ENCODE peak calls at places on chromosomes 6 and 20, in seven cellular contexts. One of them, this sample, is unnamed.

GRCh38 chr6:111483736-111484654 is 977 bp upstream of the REV3L start:
- DNase-seq in Jurkat, Clone E6-1: peak
- DNase-seq in stimulated activated CD4-positive, alpha-beta T cell treated with anti-CD3 and anti-CD28 coated beads, Interleukin-12 subunit alpha, Interleukin-12 subunit beta, amount 100 ng/mL, for 4 hours: peak
- DNase-seq in upper lobe of right lung: peak
- DNase-seq in T-helper 9 cell: no peak
- DNase-seq in MCF 10A: peak
- DNase-seq in lower lobe of right lung: peak
- DNase-seq in this sample: peak

GRCh38 chr6:4155848-4156466 is 20.6 kb upstream of the ECI2 start:
- DNase-seq in stimulated activated CD4-positive, alpha-beta T cell treated with anti-CD3 and anti-CD28 coated beads, Interleukin-12 subunit alpha, Interleukin-12 subunit beta, amount 100 ng/mL, for 4 hours: peak
- DNase-seq in T-helper 9 cell: peak
- DNase-seq in upper lobe of right lung: no peak
- DNase-seq in Jurkat, Clone E6-1: peak
- DNase-seq in lower lobe of right lung: no peak
- DNase-seq in MCF 10A: peak
- DNase-seq in this sample: peak

GRCh38 chr20:50335105-50335504 is 144.5 kb downstream of the CEBPB start:
- DNase-seq in MCF 10A: peak
- DNase-seq in lower lobe of right lung: no peak
- DNase-seq in upper lobe of right lung: no peak
- DNase-seq in stimulated activated CD4-positive, alpha-beta T cell treated with anti-CD3 and anti-CD28 coated beads, Interleukin-12 subunit alpha, Interleukin-12 subunit beta, amount 100 ng/mL, for 4 hours: no peak
- DNase-seq in T-helper 9 cell: no peak
- DNase-seq in Jurkat, Clone E6-1: peak
- DNase-seq in this sample: no peak

GRCh38 chr6:153814136-153814535 is 224.9 kb upstream of the OPRM1 start:
- DNase-seq in MCF 10A: peak
- DNase-seq in T-helper 9 cell: no peak
- DNase-seq in lower lobe of right lung: no peak
- DNase-seq in Jurkat, Clone E6-1: no peak
- DNase-seq in upper lobe of right lung: no peak
- DNase-seq in stimulated activated CD4-positive, alpha-beta T cell treated with anti-CD3 and anti-CD28 coated beads, Interleukin-12 subunit alpha, Interleukin-12 subunit beta, amount 100 ng/mL, for 4 hours: no peak
- DNase-seq in this sample: no peak

GRCh38 chr6:89777455-89777854 is 42.1 kb downstream of the MDN1 start:
- DNase-seq in lower lobe of right lung: no peak
- DNase-seq in stimulated activated CD4-positive, alpha-beta T cell treated with anti-CD3 and anti-CD28 coated beads, Interleukin-12 subunit alpha, Interleukin-12 subunit beta, amount 100 ng/mL, for 4 hours: no peak
- DNase-seq in T-helper 9 cell: no peak
- DNase-seq in MCF 10A: no peak
- DNase-seq in upper lobe of right lung: no peak
- DNase-seq in Jurkat, Clone E6-1: no peak
- DNase-seq in this sample: no peak

GRCh38 chr20:61975411-61975810 is 90.3 kb downstream of the TAF4 start:
- DNase-seq in lower lobe of right lung: no peak
- DNase-seq in T-helper 9 cell: no peak
- DNase-seq in Jurkat, Clone E6-1: no peak
- DNase-seq in MCF 10A: no peak
- DNase-seq in upper lobe of right lung: no peak
- DNase-seq in stimulated activated CD4-positive, alpha-beta T cell treated with anti-CD3 and anti-CD28 coated beads, Interleukin-12 subunit alpha, Interleukin-12 subunit beta, amount 100 ng/mL, for 4 hours: no peak
- DNase-seq in this sample: no peak

GRCh38 chr6:35181313-35181932 is 32.3 kb upstream of the SCUBE3 start:
- DNase-seq in lower lobe of right lung: no peak
- DNase-seq in upper lobe of right lung: no peak
- DNase-seq in MCF 10A: peak
- DNase-seq in Jurkat, Clone E6-1: no peak
- DNase-seq in T-helper 9 cell: no peak
- DNase-seq in stimulated activated CD4-positive, alpha-beta T cell treated with anti-CD3 and anti-CD28 coated beads, Interleukin-12 subunit alpha, Interleukin-12 subunit beta, amount 100 ng/mL, for 4 hours: no peak
- DNase-seq in this sample: no peak

GRCh38 chr6:17506962-17507361 is 93.1 kb upstream of the FAM8A1 start:
- DNase-seq in MCF 10A: no peak
- DNase-seq in stimulated activated CD4-positive, alpha-beta T cell treated with anti-CD3 and anti-CD28 coated beads, Interleukin-12 subunit alpha, Interleukin-12 subunit beta, amount 100 ng/mL, for 4 hours: no peak
- DNase-seq in T-helper 9 cell: no peak
- DNase-seq in Jurkat, Clone E6-1: no peak
- DNase-seq in upper lobe of right lung: no peak
- DNase-seq in lower lobe of right lung: no peak
- DNase-seq in this sample: no peak

GRCh38 chr6:53309059-53309896 is 39.5 kb downstream of the ELOVL5 start:
- DNase-seq in stimulated activated CD4-positive, alpha-beta T cell treated with anti-CD3 and anti-CD28 coated beads, Interleukin-12 subunit alpha, Interleukin-12 subunit beta, amount 100 ng/mL, for 4 hours: no peak
- DNase-seq in Jurkat, Clone E6-1: peak
- DNase-seq in upper lobe of right lung: no peak
- DNase-seq in T-helper 9 cell: no peak
- DNase-seq in MCF 10A: peak
- DNase-seq in lower lobe of right lung: no peak
- DNase-seq in this sample: no peak

GRCh38 chr6:117506180-117506835 is 23.8 kb downstream of the DCBLD1 start:
- DNase-seq in stimulated activated CD4-positive, alpha-beta T cell treated with anti-CD3 and anti-CD28 coated beads, Interleukin-12 subunit alpha, Interleukin-12 subunit beta, amount 100 ng/mL, for 4 hours: no peak
- DNase-seq in lower lobe of right lung: no peak
- DNase-seq in Jurkat, Clone E6-1: no peak
- DNase-seq in upper lobe of right lung: no peak
- DNase-seq in T-helper 9 cell: no peak
- DNase-seq in MCF 10A: no peak
- DNase-seq in this sample: peak

GRCh38 chr20:34713194-34713943 is 9.2 kb downstream of the TP53INP2 start:
- DNase-seq in stimulated activated CD4-positive, alpha-beta T cell treated with anti-CD3 and anti-CD28 coated beads, Interleukin-12 subunit alpha, Interleukin-12 subunit beta, amount 100 ng/mL, for 4 hours: no peak
- DNase-seq in upper lobe of right lung: no peak
- DNase-seq in Jurkat, Clone E6-1: no peak
- DNase-seq in T-helper 9 cell: no peak
- DNase-seq in MCF 10A: peak
- DNase-seq in lower lobe of right lung: no peak
- DNase-seq in this sample: no peak

This sample was measured in posterior cingulate gyrus.